ENCODE peak calls at places on chromosomes 7 and 10, in ten cellular contexts. S is tibial artery, J is transverse colon, K is upper lobe of right lung, B is adrenal gland, X is gastrocnemius medialis, W is A549, O is kidney, I is HL-60, C is uterus. Z is an unnamed sample.

GRCh38 chr10:15181576-15182156 is 13.2 kb upstream of the NMT2 start:
- DNase-seq in S (no peak), J (no peak), K (no peak), B (no peak), X (no peak), W (no peak), O (no peak), I (no peak), C (no peak), Z (no peak)

GRCh38 chr7:128917061-128917460 is 6.6 kb upstream of the KCP start:
- DNase-seq in S (peak; percentile 42), J (no peak), K (no peak), B (no peak), X (no peak), W (no peak), O (no peak), I (no peak), C (no peak), Z (no peak)

GRCh38 chr7:110170762-110171161 is 920.2 kb upstream of the LRRN3 start:
- DNase-seq in S (no peak), J (no peak), K (no peak), B (no peak), X (no peak), W (no peak), O (no peak), I (no peak), C (no peak), Z (no peak)

GRCh38 chr7:147670759-147671158 is 919.8 kb upstream of the C7orf33 start:
- DNase-seq in S (no peak), J (no peak), K (no peak), B (no peak), X (no peak), W (no peak), O (no peak), I (no peak), C (no peak), Z (no peak)

GRCh38 chr10:19713800-19714525 is 102.3 kb upstream of the PLXDC2 start:
- DNase-seq in S (peak; percentile 69), J (no peak), K (no peak), B (peak; percentile 19), X (no peak), W (no peak), O (no peak), I (no peak), C (peak; percentile 22), Z (no peak)

GRCh38 chr7:114652041-114652440 is 237.4 kb downstream of the FOXP2 start:
- DNase-seq in S (no peak), J (no peak), K (no peak), B (no peak), X (no peak), W (no peak), O (no peak), I (no peak), C (no peak), Z (no peak)

GRCh38 chr7:67875558-67875957 is 878.9 kb downstream of the TYW1 start:
- DNase-seq in S (no peak), J (no peak), K (no peak), B (no peak), X (no peak), W (no peak), O (no peak), I (no peak), C (no peak), Z (no peak)

GRCh38 chr7:155665957-155666287 is 21.5 kb downstream of the RBM33 start:
- DNase-seq in S (no peak), J (no peak), K (no peak), B (no peak), X (no peak), W (peak; percentile 32), O (no peak), I (no peak), C (no peak), Z (no peak)

GRCh38 chr7:98341106-98341505 is 59.6 kb downstream of the BRI3 start:
- DNase-seq in S (no peak), J (no peak), K (no peak), B (no peak), X (no peak), W (no peak), O (no peak), I (no peak), C (no peak), Z (no peak)

GRCh38 chr10:7937315-7937945 is 117.1 kb upstream of the GATA3 start:
- DNase-seq in S (no peak), J (no peak), K (no peak), B (no peak), X (no peak), W (no peak), O (no peak), I (no peak), C (no peak), Z (no peak)

GRCh38 chr10:69629897-69630650 is at the start of gene FAM241B:
- DNase-seq in S (peak; percentile 79), J (peak; percentile 84), K (peak; percentile 90), B (peak; percentile 51), X (peak; percentile 18), W (peak; percentile 70), O (peak; percentile 92), I (no peak), C (peak; percentile 55), Z (no peak)

GRCh38 chr7:15158141-15158810 is 255.7 kb upstream of the DGKB start:
- DNase-seq in S (no peak), J (no peak), K (no peak), B (no peak), X (no peak), W (no peak), O (no peak), I (no peak), C (no peak), Z (peak; percentile 35)

GRCh38 chr7:1087952-1088920 is at the start of gene GPER1:
- DNase-seq in S (peak; percentile 83), J (peak; percentile 86), K (peak; percentile 82), B (peak; percentile 93), X (no peak), W (no peak), O (peak; percentile 80), I (no peak), C (peak; percentile 56), Z (no peak)
- H3K27ac ChIP-seq in S (peak within 1 kb of the TSS; percentile 78), J (peak within 1 kb of the TSS; percentile 79), K (peak within 1 kb of the TSS; percentile 37), B (peak within 1 kb of the TSS; percentile 24), X (peak within 1 kb of the TSS; percentile 40), W (peak within 1 kb of the TSS; percentile 85), O (no peak within 1 kb of the TSS), I (no peak within 1 kb of the TSS), C (peak within 1 kb of the TSS; percentile 11), Z (peak within 1 kb of the TSS; percentile 67)

GRCh38 chr10:128867819-128868218 is 599.2 kb upstream of the MGMT start:
- DNase-seq in S (peak; percentile 34), J (no peak), K (no peak), B (no peak), X (no peak), W (no peak), O (no peak), I (no peak), C (no peak), Z (no peak)

GRCh38 chr10:128867119-128867518 is 599.9 kb upstream of the MGMT start:
- DNase-seq in S (no peak), J (no peak), K (no peak), B (no peak), X (no peak), W (no peak), O (no peak), I (no peak), C (no peak), Z (no peak)

GRCh38 chr10:128870830-128871597 is 596.0 kb upstream of the MGMT start:
- DNase-seq in S (peak; percentile 41), J (no peak), K (no peak), B (no peak), X (no peak), W (no peak), O (no peak), I (no peak), C (no peak), Z (no peak)

GRCh38 chr10:128869101-128869712 is 597.8 kb upstream of the MGMT start:
- DNase-seq in S (no peak), J (no peak), K (no peak), B (peak; percentile 17), X (no peak), W (no peak), O (no peak), I (no peak), C (no peak), Z (no peak)

DNA sequence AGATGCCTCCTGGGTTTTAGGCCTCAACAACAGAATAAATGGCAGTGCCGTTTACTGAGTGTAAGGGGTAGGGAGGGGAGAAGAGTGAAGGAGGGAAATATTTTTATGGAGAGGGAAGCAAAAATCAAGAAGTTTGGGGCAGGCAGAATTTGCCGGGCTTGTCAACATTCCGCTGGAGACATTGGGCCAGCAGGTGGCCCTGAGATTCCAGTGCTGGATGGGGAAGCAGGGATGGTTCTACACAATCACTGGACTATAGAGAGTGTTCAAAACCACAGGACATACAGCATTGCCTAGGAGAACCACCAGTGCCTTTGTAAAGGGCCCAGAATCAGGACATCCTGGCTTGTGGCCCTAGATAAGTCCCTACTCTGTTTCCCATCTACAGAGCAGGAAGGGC is 598.6 kb upstream of the MGMT start:
- DNase-seq in S (no peak), J (no peak), K (no peak), B (no peak), X (no peak), W (no peak), O (no peak), I (no peak), C (no peak), Z (no peak)
- H3K27ac ChIP-seq in S (no peak overlapping the region), J (no peak overlapping the region), K (no peak overlapping the region), B (no peak overlapping the region), X (no peak overlapping the region), W (no peak overlapping the region), O (no peak overlapping the region), I (no peak overlapping the region), C (no peak overlapping the region), Z (no peak overlapping the region)

DNA sequence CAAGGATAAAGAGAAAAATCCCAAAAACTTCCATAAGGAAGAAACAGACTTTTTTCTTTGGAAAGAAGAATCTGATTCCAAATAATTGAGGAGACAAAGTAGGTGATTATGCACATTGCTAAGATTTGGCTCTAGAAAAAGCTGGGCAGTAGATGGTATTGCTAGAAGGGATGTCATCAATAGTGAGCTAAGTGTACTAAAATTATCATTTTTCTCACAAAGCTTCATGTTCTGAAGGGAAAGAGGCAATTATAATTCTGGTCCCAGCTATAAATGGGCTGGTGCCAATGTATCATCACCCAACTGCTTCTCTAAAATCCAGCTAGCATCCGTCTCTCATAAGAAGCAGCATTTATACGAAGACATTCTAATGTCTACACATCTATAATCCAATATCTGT is 23.9 kb downstream of the STEAP1 start:
- DNase-seq in S (no peak), J (no peak), K (no peak), B (no peak), X (no peak), W (no peak), O (no peak), I (no peak), C (no peak), Z (no peak)
- H3K27ac ChIP-seq in S (no peak overlapping the region), J (no peak overlapping the region), K (no peak overlapping the region), B (no peak overlapping the region), X (no peak overlapping the region), W (peak overlapping the region; percentile 85), O (no peak overlapping the region), I (no peak overlapping the region), C (no peak overlapping the region), Z (no peak overlapping the region)

DNA sequence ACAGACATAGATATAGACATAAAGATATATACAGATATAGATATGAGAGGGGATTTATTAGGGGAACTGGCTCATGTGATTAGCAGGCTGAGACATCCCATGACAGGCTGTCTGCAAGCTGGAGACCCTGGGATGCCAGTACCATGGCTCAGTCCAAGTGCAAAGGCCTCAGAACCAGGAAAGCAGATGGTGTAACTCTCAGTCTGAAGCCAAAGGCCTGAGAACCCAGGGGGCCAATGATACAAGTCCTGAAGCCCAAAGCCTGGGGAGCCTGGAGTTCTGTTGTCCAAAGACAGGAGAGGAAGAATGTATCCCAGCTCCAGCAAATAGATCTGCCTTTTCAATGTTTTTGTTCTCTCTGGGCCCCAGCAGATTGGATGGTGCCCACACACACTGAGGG is 5.5 kb downstream of the NCOA4 start:
- DNase-seq in S (no peak), J (no peak), K (no peak), B (no peak), X (no peak), W (no peak), O (no peak), I (no peak), C (no peak), Z (no peak)
- H3K27ac ChIP-seq in S (no peak overlapping the region), J (peak overlapping the region; percentile 7), K (no peak overlapping the region), B (no peak overlapping the region), X (peak overlapping the region; percentile 42), W (no peak overlapping the region), O (no peak overlapping the region), I (no peak overlapping the region), C (no peak overlapping the region), Z (no peak overlapping the region)

Z was measured in SK-N-MC.